ENCODE peak calls at places on chromosome 11, in eight cellular contexts. T, O, S, H, U, V, I and P are unnamed samples.

GRCh38 chr11:120121914-120122473 is 15.9 kb downstream of the TRIM29 start:
- DNase-seq in T (peak), O (no peak), S (no peak), H (peak), U (peak), V (no peak), I (peak), P (no peak)

GRCh38 chr11:36213050-36213840 is 76.0 kb downstream of the COMMD9 start:
- DNase-seq in T (no peak), O (no peak), S (no peak), H (no peak), U (no peak), V (no peak), I (no peak), P (no peak)

GRCh38 chr11:69563946-69564780 is 76.8 kb upstream of the CCND1 start:
- DNase-seq in T (no peak), O (no peak), S (no peak), H (no peak), U (peak), V (peak), I (no peak), P (no peak)

GRCh38 chr11:116989184-116989583 is 109.0 kb downstream of the SIK3 start:
- DNase-seq in T (no peak), O (no peak), S (no peak), H (no peak), U (no peak), V (no peak), I (no peak), P (no peak)

GRCh38 chr11:78414321-78415051 is 3.1 kb downstream of the GAB2 start:
- DNase-seq in T (peak), O (no peak), S (peak), H (no peak), U (no peak), V (peak), I (peak), P (no peak)

GRCh38 chr11:62544521-62545436 is 1.8 kb downstream of the AHNAK start:
- DNase-seq in T (peak), O (no peak), S (no peak), H (peak), U (no peak), V (peak), I (peak), P (no peak)

GRCh38 chr11:73962097-73962705 is 11.4 kb downstream of the DNAJB13 start:
- DNase-seq in T (no peak), O (no peak), S (no peak), H (no peak), U (no peak), V (no peak), I (no peak), P (no peak)

GRCh38 chr11:7523416-7524210 is 9.8 kb downstream of the PPFIBP2 start:
- DNase-seq in T (no peak), O (no peak), S (no peak), H (no peak), U (no peak), V (no peak), I (no peak), P (no peak)

GRCh38 chr11:17516551-17517150 is 27.6 kb downstream of the USH1C start:
- DNase-seq in T (no peak), O (no peak), S (no peak), H (no peak), U (no peak), V (no peak), I (no peak), P (no peak)

GRCh38 chr11:75896843-75897419 is 81.9 kb downstream of the UVRAG start:
- DNase-seq in T (peak), O (peak), S (peak), H (no peak), U (peak), V (peak), I (peak), P (no peak)

GRCh38 chr11:17469998-17470397 is 6.6 kb downstream of the ABCC8 start:
- DNase-seq in T (no peak), O (no peak), S (no peak), H (no peak), U (no peak), V (no peak), I (no peak), P (no peak)

GRCh38 chr11:105732611-105733010 is 122.7 kb downstream of the GRIA4 start:
- DNase-seq in T (no peak), O (no peak), S (no peak), H (no peak), U (no peak), V (peak), I (no peak), P (no peak)

GRCh38 chr11:99425596-99425995 is 404.8 kb downstream of the CNTN5 start:
- DNase-seq in T (no peak), O (no peak), S (no peak), H (no peak), U (no peak), V (no peak), I (no peak), P (no peak)
- TF ChIP-seq EZH2 in T (no peak), O (no peak), S (no peak), H (no peak), U (no peak), V (no peak), I (no peak), P (no peak)

DNA sequence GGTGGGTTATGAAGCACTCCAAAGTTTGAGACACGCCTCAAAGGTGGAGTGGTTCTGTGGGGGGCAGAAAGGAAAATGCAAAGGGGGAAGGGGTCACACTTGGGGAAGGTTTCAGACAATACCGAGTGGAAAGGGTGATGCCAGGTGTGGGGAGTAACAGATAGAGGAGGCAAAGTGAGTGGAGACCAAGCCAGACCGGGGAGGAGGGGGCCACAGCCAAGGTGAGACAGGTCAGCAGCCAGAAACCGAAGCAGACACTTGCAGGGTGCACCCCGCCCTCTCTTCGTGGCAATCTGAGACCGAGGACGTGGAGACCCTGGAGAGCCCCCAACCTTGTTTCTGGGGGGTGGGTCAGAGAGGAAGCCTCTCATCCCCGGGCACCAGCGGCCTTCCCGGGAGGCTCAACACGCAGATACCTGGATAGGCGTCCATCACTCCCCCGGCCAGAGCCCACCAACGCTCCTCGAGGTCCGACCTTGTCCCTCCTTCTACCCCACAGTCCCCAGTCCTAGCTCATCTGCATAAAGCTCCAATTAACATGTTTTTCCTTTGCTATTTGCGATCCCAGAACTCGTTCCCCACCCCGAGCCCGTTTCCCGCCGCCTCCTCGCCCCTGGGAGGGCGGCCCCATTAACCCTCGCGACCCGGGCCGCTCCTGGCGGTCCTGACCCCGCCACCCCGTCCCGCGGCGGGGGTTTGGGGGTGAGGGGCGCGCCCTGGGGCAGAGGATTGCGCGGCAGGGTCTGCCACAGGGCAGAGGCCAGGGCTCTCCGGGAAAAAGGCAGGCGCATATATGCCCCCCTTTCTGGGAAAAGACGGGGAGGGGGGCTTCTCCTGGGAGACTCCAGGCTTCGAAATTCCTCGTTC is 21.8 kb downstream of the RTN4RL2 start:
- DNase-seq in T (no peak), O (no peak), S (no peak), H (no peak), U (no peak), V (no peak), I (no peak), P (no peak)
- TF ChIP-seq EZH2 in T (no peak), O (no peak), S (peak), H (no peak), U (peak), V (no peak), I (peak), P (no peak)

DNA sequence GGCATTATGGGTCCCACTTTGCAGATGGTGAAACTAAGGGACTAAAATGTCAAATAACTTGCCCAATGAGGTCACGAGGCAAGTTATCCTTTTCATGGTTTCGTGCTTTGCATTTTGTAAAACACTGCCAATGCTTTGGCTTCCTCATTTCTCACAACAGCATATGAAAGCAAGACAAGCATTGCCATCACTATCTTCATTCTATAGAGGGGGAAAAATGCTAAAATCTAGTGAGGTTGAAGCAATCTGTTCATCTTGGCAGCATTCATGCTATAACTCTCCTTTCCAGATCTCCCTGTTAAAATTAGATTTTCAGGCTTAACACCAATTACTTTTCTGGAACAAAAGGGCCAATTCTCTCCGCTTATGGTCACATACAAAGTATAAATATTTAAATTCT is 14.8 kb downstream of the FAM181B start:
- DNase-seq in T (no peak), O (no peak), S (no peak), H (no peak), U (no peak), V (no peak), I (no peak), P (no peak)
- TF ChIP-seq EZH2 in T (no peak), O (no peak), S (no peak), H (no peak), U (no peak), V (no peak), I (no peak), P (no peak)

GRCh38 chr11:43579171-43579918 is 101.2 kb upstream of the HSD17B12 start:
- DNase-seq in T (peak), O (no peak), S (peak), H (peak), U (peak), V (peak), I (peak), P (no peak)
- TF ChIP-seq EZH2 in T (no peak), O (no peak), S (no peak), H (peak), U (no peak), V (no peak), I (peak), P (peak)

DNA sequence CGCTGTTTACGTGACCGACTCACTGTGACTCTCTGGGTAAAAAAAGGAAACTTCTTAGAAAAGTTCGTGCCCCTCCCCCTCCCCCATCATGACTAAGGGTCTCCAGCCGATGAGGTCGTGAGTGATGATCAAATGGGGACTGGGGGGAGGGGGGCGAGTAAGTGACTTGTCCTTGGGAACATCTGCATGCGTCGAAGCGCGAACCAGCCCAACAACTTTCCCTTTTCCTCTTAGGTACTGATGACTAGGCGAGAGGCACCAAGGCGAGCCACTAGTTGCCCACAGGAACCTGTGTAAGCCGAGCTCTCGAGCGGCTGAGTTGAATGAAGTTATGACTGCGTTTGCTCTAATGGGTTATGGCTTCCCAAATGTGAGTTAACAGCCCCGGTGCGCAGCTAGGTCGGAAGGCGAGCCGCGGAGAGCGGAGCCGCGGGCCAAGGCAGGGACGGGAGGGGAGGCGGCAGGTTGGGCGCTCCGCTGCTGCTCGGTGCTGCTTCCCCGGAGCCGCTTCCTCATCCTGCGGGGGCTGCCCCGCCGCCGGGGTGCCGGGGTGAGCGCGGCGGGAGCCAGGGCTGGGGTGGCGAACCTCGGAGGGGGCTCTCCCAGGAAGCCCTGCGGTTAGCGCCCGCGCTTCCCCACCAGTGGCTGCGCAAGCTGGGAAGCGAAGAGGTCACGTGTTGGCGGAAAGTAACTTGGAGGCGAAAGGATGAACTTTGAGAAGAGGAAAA is 22.0 kb upstream of the BDNF start:
- DNase-seq in T (no peak), O (no peak), S (peak), H (peak), U (peak), V (peak), I (peak), P (no peak)
- TF ChIP-seq EZH2 in T (no peak), O (no peak), S (peak), H (no peak), U (no peak), V (no peak), I (peak), P (peak)

GRCh38 chr11:64643927-64644326 is 52.9 kb downstream of the SLC22A12 start:
- DNase-seq in T (no peak), O (no peak), S (no peak), H (no peak), U (no peak), V (no peak), I (no peak), P (no peak)

GRCh38 chr11:64643258-64643881 is 52.4 kb downstream of the SLC22A12 start:
- DNase-seq in T (no peak), O (no peak), S (no peak), H (no peak), U (no peak), V (peak), I (peak), P (no peak)

GRCh38 chr11:64642876-64643257 is 51.8 kb downstream of the SLC22A12 start:
- DNase-seq in T (no peak), O (no peak), S (no peak), H (no peak), U (no peak), V (no peak), I (no peak), P (no peak)

GRCh38 chr11:64641596-64642417 is 50.8 kb downstream of the SLC22A12 start:
- DNase-seq in T (no peak), O (no peak), S (no peak), H (no peak), U (no peak), V (no peak), I (no peak), P (no peak)

GRCh38 chr11:64642418-64642735 is 51.4 kb downstream of the SLC22A12 start:
- DNase-seq in T (no peak), O (no peak), S (no peak), H (no peak), U (no peak), V (no peak), I (no peak), P (no peak)
- TF ChIP-seq EZH2 in T (no peak), O (no peak), S (peak), H (no peak), U (no peak), V (no peak), I (peak), P (peak)

DNA sequence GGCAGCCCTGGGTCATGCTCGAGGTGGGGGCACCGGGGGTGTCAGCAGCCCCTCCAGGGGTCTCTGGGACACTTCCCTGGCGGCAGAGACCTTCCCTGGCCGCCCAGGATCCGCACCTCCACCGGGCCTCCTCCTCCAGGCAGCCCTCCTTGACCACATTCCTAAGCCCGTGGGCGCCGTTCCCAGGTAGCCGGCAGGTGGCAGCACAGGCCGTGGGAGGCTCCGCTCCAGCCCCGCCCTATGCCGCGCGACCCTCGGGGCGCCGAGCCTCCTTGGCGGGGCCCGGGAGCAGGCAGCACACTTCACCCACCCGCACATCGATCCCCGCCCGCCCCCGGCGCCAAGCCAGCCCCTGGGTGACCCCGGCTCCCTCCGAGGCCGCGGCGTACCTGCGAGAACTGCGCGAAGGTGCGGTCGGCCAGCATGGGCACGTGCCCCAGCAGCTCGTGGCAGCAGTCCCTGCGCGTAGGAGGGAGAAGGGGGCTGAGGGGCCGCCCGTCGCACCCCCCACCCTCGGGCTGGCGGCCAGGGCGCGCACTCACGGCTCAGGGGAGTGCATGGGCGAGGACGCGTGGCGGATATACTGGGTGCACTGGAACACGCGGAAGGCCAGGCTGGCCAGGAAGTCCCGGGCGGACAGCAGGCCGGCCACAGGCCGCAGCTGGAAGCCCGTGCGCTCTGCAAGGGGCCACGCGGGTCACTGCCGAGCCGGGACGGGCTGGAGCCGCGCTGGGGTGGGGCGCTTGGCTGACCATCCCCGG is 5.3 kb upstream of the INS start:
- DNase-seq in T (peak), O (no peak), S (peak), H (no peak), U (peak), V (peak), I (peak), P (no peak)
- TF ChIP-seq EZH2 in T (no peak), O (no peak), S (no peak), H (no peak), U (no peak), V (no peak), I (no peak), P (no peak)

GRCh38 chr11:134267966-134268365 is 8.2 kb upstream of the GLB1L3 start:
- DNase-seq in T (no peak), O (no peak), S (no peak), H (no peak), U (no peak), V (no peak), I (no peak), P (no peak)

GRCh38 chr11:134267466-134267865 is 8.7 kb upstream of the GLB1L3 start:
- DNase-seq in T (no peak), O (no peak), S (no peak), H (no peak), U (no peak), V (no peak), I (no peak), P (no peak)

GRCh38 chr11:134266440-134266839 is 9.7 kb upstream of the GLB1L3 start:
- DNase-seq in T (no peak), O (no peak), S (no peak), H (no peak), U (no peak), V (no peak), I (no peak), P (no peak)

GRCh38 chr11:134266841-134267251 is 9.3 kb upstream of the GLB1L3 start:
- DNase-seq in T (peak), O (no peak), S (peak), H (peak), U (peak), V (peak), I (no peak), P (peak)

GRCh38 chr11:134264966-134265365 is 11.2 kb upstream of the GLB1L3 start:
- DNase-seq in T (no peak), O (no peak), S (no peak), H (no peak), U (no peak), V (no peak), I (no peak), P (no peak)
- TF ChIP-seq EZH2 in T (no peak), O (no peak), S (no peak), H (no peak), U (no peak), V (no peak), I (no peak), P (no peak)

GRCh38 chr11:70828498-70829159 is 423.7 kb downstream of the SHANK2 start:
- DNase-seq in T (no peak), O (no peak), S (no peak), H (no peak), U (no peak), V (peak), I (no peak), P (no peak)

GRCh38 chr11:70826950-70827349 is 425.4 kb downstream of the SHANK2 start:
- DNase-seq in T (no peak), O (no peak), S (no peak), H (no peak), U (no peak), V (no peak), I (no peak), P (no peak)

GRCh38 chr11:70824590-70825300 is 426.4 kb downstream of the CTTN start:
- DNase-seq in T (no peak), O (no peak), S (no peak), H (no peak), U (no peak), V (no peak), I (no peak), P (no peak)

GRCh38 chr11:70825893-70826540 is 426.4 kb downstream of the SHANK2 start:
- DNase-seq in T (no peak), O (no peak), S (no peak), H (no peak), U (no peak), V (peak), I (no peak), P (no peak)

DNA sequence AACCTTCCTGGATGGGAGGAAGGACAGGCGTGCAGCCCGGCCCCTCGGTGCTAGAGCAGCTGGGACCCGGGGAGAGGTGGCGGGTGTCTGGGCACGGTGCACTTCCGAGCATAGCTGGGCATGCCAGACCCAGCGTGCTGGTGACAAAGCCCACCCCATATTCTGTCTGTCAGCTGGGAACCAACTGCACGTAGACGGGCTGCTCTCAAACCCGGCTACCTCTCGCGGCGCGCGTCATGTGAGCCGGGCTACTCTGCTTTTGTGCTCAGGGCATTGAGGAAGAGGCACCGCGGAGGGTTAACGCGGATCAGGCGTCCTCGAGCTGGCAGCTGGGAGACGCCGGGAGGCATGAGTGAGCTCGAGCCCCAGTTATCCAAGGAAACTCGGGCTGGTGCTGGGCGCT is 425.8 kb downstream of the SHANK2 start:
- DNase-seq in T (no peak), O (no peak), S (no peak), H (no peak), U (no peak), V (peak), I (peak), P (no peak)
- TF ChIP-seq EZH2 in T (no peak), O (no peak), S (no peak), H (no peak), U (no peak), V (no peak), I (no peak), P (no peak)